ENCODE peak calls at places on chromosomes 12 and 14, in seven cellular contexts. K is A549; S is frontal cortex; Q is ureter; O is Caco-2; A is Ammon's horn; W is activated effector memory CD4-positive, alpha-beta T cell treated with Interleukin-2 at 50 U/mL for 16 hours. F is an unnamed sample.
A peak's percentile ranks its signal among the peaks of the same experiment; 100 is the strongest.

GRCh38 chr12:124352839-124353238 is 57.9 kb downstream of the RFLNA start:
- DNase-seq in W (no peak), O (no peak), A (peak; percentile 24), K (peak; percentile 62), S (no peak), Q (peak; percentile 71), F (no peak)

GRCh38 chr12:58819945-58820344 is 100.4 kb downstream of the LRIG3 start:
- DNase-seq in Q (no peak), K (no peak), W (no peak), S (no peak), O (no peak), A (peak; percentile 13), F (no peak)

GRCh38 chr12:118059645-118060275 is 1.2 kb downstream of the WSB2 start:
- DNase-seq in K (no peak), W (no peak), Q (no peak), O (no peak), S (no peak), A (no peak), F (no peak)

GRCh38 chr14:100592461-100592871 is 5.2 kb upstream of the BEGAIN start:
- DNase-seq in K (no peak), O (no peak), W (no peak), A (no peak), S (no peak), Q (no peak), F (no peak)

GRCh38 chr12:4027412-4027811 is 154.2 kb upstream of the PARP11 start:
- DNase-seq in A (no peak), S (no peak), K (no peak), W (peak; percentile 54), Q (no peak), O (peak; percentile 56), F (no peak)

GRCh38 chr14:58216544-58216943 is 16.6 kb downstream of the ACTR10 start:
- DNase-seq in Q (no peak), W (no peak), K (no peak), A (no peak), S (no peak), O (no peak), F (peak; percentile 23)

GRCh38 chr12:34605955-34606748 is 583.9 kb downstream of the ALG10 start:
- DNase-seq in O (no peak), Q (no peak), W (no peak), K (no peak), S (no peak), A (no peak), F (no peak)

GRCh38 chr12:12717586-12718381 is 616 bp downstream of the CDKN1B start:
- DNase-seq in W (no peak), K (peak; percentile 46), Q (no peak), A (peak; percentile 35), S (peak; percentile 54), O (peak; percentile 59), F (no peak)

GRCh38 chr12:29286081-29286800 is 94.7 kb downstream of the ERGIC2 start:
- DNase-seq in K (no peak), Q (no peak), O (no peak), A (no peak), W (no peak), S (no peak), F (no peak)

GRCh38 chr12:65319680-65320193 is 41.3 kb downstream of the MSRB3 start:
- DNase-seq in W (no peak), A (no peak), O (peak; percentile 65), S (no peak), K (no peak), Q (no peak), F (no peak)

GRCh38 chr12:95390932-95391331 is 83.0 kb upstream of the METAP2 start:
- DNase-seq in S (no peak), K (no peak), A (no peak), O (no peak), W (no peak), Q (no peak), F (no peak)

GRCh38 chr12:95506707-95507523 is 33.0 kb downstream of the METAP2 start:
- DNase-seq in W (no peak), Q (no peak), S (no peak), O (no peak), A (no peak), K (no peak), F (no peak)

GRCh38 chr14:84520711-84521338 is 1009.1 kb upstream of the FLRT2 start:
- DNase-seq in A (no peak), K (no peak), Q (no peak), S (no peak), W (no peak), O (no peak), F (no peak)

GRCh38 chr12:49982246-49983229 is 9.8 kb downstream of the AQP6 start:
- DNase-seq in Q (no peak), K (no peak), W (no peak), A (no peak), S (no peak), O (no peak), F (no peak)

GRCh38 chr12:11834104-11834812 is 184.8 kb downstream of the ETV6 start:
- DNase-seq in S (no peak), Q (no peak), O (no peak), A (no peak), W (no peak), K (no peak), F (no peak)

GRCh38 chr12:93048646-93049045 is 119.6 kb upstream of the EEA1 start:
- DNase-seq in S (no peak), O (peak; percentile 44), A (no peak), K (no peak), W (no peak), Q (no peak), F (no peak)

GRCh38 chr12:122721057-122721545 is 4.5 kb upstream of the HCAR3 start:
- DNase-seq in K (no peak), O (peak; percentile 29), W (no peak), Q (peak; percentile 61), S (no peak), A (no peak), F (no peak)

GRCh38 chr12:66598081-66598480 is 80.8 kb downstream of the GRIP1 start:
- DNase-seq in Q (no peak), S (no peak), A (no peak), O (no peak), K (no peak), W (no peak), F (no peak)

GRCh38 chr12:3670083-3670620 is 82.8 kb downstream of the CRACR2A start:
- DNase-seq in Q (no peak), O (no peak), S (no peak), A (no peak), W (no peak), K (no peak), F (peak; percentile 65)

GRCh38 chr14:61565836-61566536 is 129.3 kb upstream of the HIF1A start:
- DNase-seq in W (no peak), O (no peak), Q (no peak), S (no peak), K (peak; percentile 70), A (no peak), F (no peak)

GRCh38 chr14:53011053-53011462 is 60.2 kb upstream of the FERMT2 start:
- DNase-seq in Q (peak; percentile 59), O (peak; percentile 42), S (no peak), A (peak; percentile 12), W (no peak), K (peak; percentile 66), F (peak; percentile 10)

GRCh38 chr14:52369305-52369781 is 55.2 kb downstream of the PTGER2 start:
- DNase-seq in A (no peak), S (no peak), Q (no peak), K (no peak), O (no peak), W (no peak), F (no peak)

GRCh38 chr12:76457010-76457409 is 102.6 kb downstream of the OSBPL8 start:
- DNase-seq in S (no peak), A (no peak), W (no peak), K (no peak), O (no peak), Q (no peak), F (no peak)

GRCh38 chr12:4943067-4943937 is 33.6 kb downstream of the KCNA1 start:
- DNase-seq in A (no peak), Q (no peak), K (no peak), W (no peak), O (no peak), S (no peak), F (no peak)

GRCh38 chr14:62213516-62213915 is 451.3 kb downstream of the SNAPC1 start:
- DNase-seq in S (no peak), A (no peak), Q (no peak), W (no peak), O (no peak), K (no peak), F (no peak)

GRCh38 chr14:24978862-24979724 is 70.9 kb downstream of the STXBP6 start:
- DNase-seq in Q (no peak), A (no peak), S (no peak), W (no peak), O (peak; percentile 61), K (no peak), F (no peak)

GRCh38 chr12:71900091-71900490 is 38.6 kb upstream of the TPH2 start:
- DNase-seq in Q (no peak), S (no peak), K (peak; percentile 7), O (no peak), W (no peak), A (no peak), F (no peak)

GRCh38 chr14:23665302-23666016 is 29.3 kb downstream of the DHRS2 start:
- DNase-seq in W (no peak), K (no peak), S (no peak), Q (no peak), A (no peak), O (no peak), F (no peak)

GRCh38 chr14:80543211-80543610 is 331.9 kb upstream of the DIO2 start:
- DNase-seq in O (no peak), Q (no peak), W (no peak), S (no peak), A (no peak), K (no peak), F (no peak)

GRCh38 chr14:104303705-104304425 is 165.5 kb downstream of the KIF26A start:
- DNase-seq in A (no peak), Q (no peak), W (no peak), K (no peak), O (no peak), S (no peak), F (no peak)

GRCh38 chr12:118357327-118358007 is 15.2 kb downstream of the TAOK3 start:
- DNase-seq in S (no peak), A (peak; percentile 56), K (peak; percentile 76), O (no peak), Q (no peak), W (no peak), F (peak; percentile 63)

GRCh38 chr12:124159655-124160054 is 135.2 kb upstream of the RFLNA start:
- DNase-seq in W (no peak), K (no peak), A (peak; percentile 27), S (peak; percentile 8), O (no peak), Q (no peak), F (no peak)

GRCh38 chr14:92625213-92625612 is 111.6 kb downstream of the RIN3 start:
- DNase-seq in O (no peak), Q (no peak), K (peak; percentile 65), A (no peak), S (no peak), W (no peak), F (no peak)